ENCODE peak calls at places on chromosomes 3 and 15, in eight cellular contexts. One of them, this sample, is unnamed. For H3K4me1, the result is how much of the 10 kb centered on the place peaks cover.

GRCh38 chr3:181326637-181327223 is 337.2 kb upstream of the DNAJC19 start:
- DNase-seq in psoas muscle: no peak
- DNase-seq in mammary epithelial cell: peak
- DNase-seq in suprapubic skin: no peak
- DNase-seq in esophagus squamous epithelium: no peak
- DNase-seq in adrenal gland: no peak
- DNase-seq in breast epithelium: no peak
- DNase-seq in A549: peak
- DNase-seq in this sample: no peak

GRCh38 chr3:117788086-117788485 is 1078.5 kb downstream of the TUSC7 start:
- DNase-seq in A549: peak
- DNase-seq in mammary epithelial cell: no peak
- DNase-seq in esophagus squamous epithelium: no peak
- DNase-seq in psoas muscle: no peak
- DNase-seq in adrenal gland: peak
- DNase-seq in suprapubic skin: no peak
- DNase-seq in breast epithelium: no peak
- DNase-seq in this sample: no peak

GRCh38 chr3:59247402-59247841 is 197.6 kb upstream of the CFAP20DC start:
- DNase-seq in mammary epithelial cell: peak
- DNase-seq in breast epithelium: peak
- DNase-seq in esophagus squamous epithelium: no peak
- DNase-seq in adrenal gland: no peak
- DNase-seq in A549: no peak
- DNase-seq in psoas muscle: no peak
- DNase-seq in suprapubic skin: no peak
- DNase-seq in this sample: no peak

GRCh38 chr3:188687389-188687788 is 484.4 kb upstream of the TPRG1 start:
- DNase-seq in A549: peak
- DNase-seq in breast epithelium: no peak
- DNase-seq in adrenal gland: no peak
- DNase-seq in esophagus squamous epithelium: no peak
- DNase-seq in psoas muscle: no peak
- DNase-seq in suprapubic skin: no peak
- DNase-seq in mammary epithelial cell: peak
- DNase-seq in this sample: no peak

GRCh38 chr15:63628123-63628822 is 31.1 kb downstream of the FBXL22 start:
- DNase-seq in psoas muscle: no peak
- DNase-seq in suprapubic skin: no peak
- DNase-seq in mammary epithelial cell: peak
- DNase-seq in esophagus squamous epithelium: no peak
- DNase-seq in adrenal gland: no peak
- DNase-seq in breast epithelium: peak
- DNase-seq in A549: no peak
- DNase-seq in this sample: no peak

GRCh38 chr15:40471778-40472130 is 970 bp downstream of the CHST14 start:
- DNase-seq in adrenal gland: no peak
- DNase-seq in psoas muscle: no peak
- DNase-seq in suprapubic skin: no peak
- DNase-seq in breast epithelium: peak
- DNase-seq in A549: no peak
- DNase-seq in mammary epithelial cell: no peak
- DNase-seq in esophagus squamous epithelium: no peak
- DNase-seq in this sample: no peak

GRCh38 chr3:149610351-149611105 is 47.3 kb downstream of the WWTR1 start:
- DNase-seq in suprapubic skin: no peak
- DNase-seq in mammary epithelial cell: no peak
- DNase-seq in esophagus squamous epithelium: no peak
- DNase-seq in breast epithelium: no peak
- DNase-seq in psoas muscle: peak
- DNase-seq in A549: no peak
- DNase-seq in adrenal gland: no peak
- DNase-seq in this sample: no peak

GRCh38 chr3:8556470-8556869 is 54.8 kb downstream of the LMCD1 start:
- DNase-seq in breast epithelium: no peak
- DNase-seq in esophagus squamous epithelium: no peak
- DNase-seq in psoas muscle: no peak
- DNase-seq in A549: no peak
- DNase-seq in adrenal gland: no peak
- DNase-seq in suprapubic skin: no peak
- DNase-seq in mammary epithelial cell: no peak
- DNase-seq in this sample: no peak

GRCh38 chr15:89858661-89859458 is 34.9 kb downstream of the AP3S2 start:
- DNase-seq in suprapubic skin: no peak
- DNase-seq in mammary epithelial cell: no peak
- DNase-seq in psoas muscle: no peak
- DNase-seq in A549: no peak
- DNase-seq in esophagus squamous epithelium: no peak
- DNase-seq in breast epithelium: no peak
- DNase-seq in adrenal gland: no peak
- DNase-seq in this sample: no peak

GRCh38 chr3:143428351-143428750 is 308.8 kb downstream of the CHST2 start:
- DNase-seq in psoas muscle: no peak
- DNase-seq in breast epithelium: no peak
- DNase-seq in esophagus squamous epithelium: no peak
- DNase-seq in A549: no peak
- DNase-seq in adrenal gland: no peak
- DNase-seq in mammary epithelial cell: no peak
- DNase-seq in suprapubic skin: no peak
- DNase-seq in this sample: no peak

GRCh38 chr3:33645060-33645841 is 72.8 kb downstream of the CLASP2 start:
- DNase-seq in A549: no peak
- DNase-seq in suprapubic skin: no peak
- DNase-seq in mammary epithelial cell: peak
- DNase-seq in adrenal gland: no peak
- DNase-seq in esophagus squamous epithelium: no peak
- DNase-seq in psoas muscle: no peak
- DNase-seq in breast epithelium: no peak
- DNase-seq in this sample: no peak

GRCh38 chr15:68299436-68299835 is 21.9 kb downstream of the FEM1B start:
- DNase-seq in psoas muscle: no peak
- DNase-seq in mammary epithelial cell: no peak
- DNase-seq in breast epithelium: peak
- DNase-seq in A549: no peak
- DNase-seq in esophagus squamous epithelium: no peak
- DNase-seq in suprapubic skin: no peak
- DNase-seq in adrenal gland: peak
- DNase-seq in this sample: no peak

GRCh38 chr15:40339621-40339945 is 1.2 kb downstream of the CCDC9B start:
- DNase-seq in adrenal gland: no peak
- DNase-seq in esophagus squamous epithelium: no peak
- DNase-seq in suprapubic skin: no peak
- DNase-seq in breast epithelium: no peak
- DNase-seq in mammary epithelial cell: no peak
- DNase-seq in psoas muscle: no peak
- DNase-seq in A549: peak
- DNase-seq in this sample: peak

GRCh38 chr3:176663819-176664218 is 533.5 kb downstream of the TBL1XR1 start:
- DNase-seq in adrenal gland: no peak
- DNase-seq in psoas muscle: no peak
- DNase-seq in mammary epithelial cell: peak
- DNase-seq in breast epithelium: no peak
- DNase-seq in esophagus squamous epithelium: no peak
- DNase-seq in suprapubic skin: no peak
- DNase-seq in A549: peak
- DNase-seq in this sample: no peak

GRCh38 chr15:68484696-68485400 is 52.9 kb upstream of the ITGA11 start:
- DNase-seq in psoas muscle: no peak
- DNase-seq in A549: no peak
- DNase-seq in suprapubic skin: no peak
- DNase-seq in breast epithelium: no peak
- DNase-seq in mammary epithelial cell: no peak
- DNase-seq in esophagus squamous epithelium: no peak
- DNase-seq in adrenal gland: no peak
- DNase-seq in this sample: no peak

GRCh38 chr15:45612790-45613415 is 21.9 kb upstream of the SQOR start:
- DNase-seq in suprapubic skin: no peak
- DNase-seq in psoas muscle: no peak
- DNase-seq in breast epithelium: no peak
- DNase-seq in adrenal gland: no peak
- DNase-seq in esophagus squamous epithelium: no peak
- DNase-seq in A549: no peak
- DNase-seq in mammary epithelial cell: no peak
- DNase-seq in this sample: no peak

GRCh38 chr3:133283958-133284807 is 115.7 kb upstream of the BFSP2 start:
- DNase-seq in esophagus squamous epithelium: no peak
- DNase-seq in adrenal gland: peak
- DNase-seq in suprapubic skin: no peak
- DNase-seq in mammary epithelial cell: no peak
- DNase-seq in breast epithelium: no peak
- DNase-seq in psoas muscle: no peak
- DNase-seq in A549: no peak
- DNase-seq in this sample: no peak
- H3K4me1 ChIP-seq in esophagus squamous epithelium: under half
- H3K4me1 ChIP-seq in adrenal gland: under half
- H3K4me1 ChIP-seq in suprapubic skin: under half
- H3K4me1 ChIP-seq in mammary epithelial cell: under half
- H3K4me1 ChIP-seq in breast epithelium: under half
- H3K4me1 ChIP-seq in psoas muscle: under half
- H3K4me1 ChIP-seq in A549: under half
- H3K4me1 ChIP-seq in this sample: under half

DNA sequence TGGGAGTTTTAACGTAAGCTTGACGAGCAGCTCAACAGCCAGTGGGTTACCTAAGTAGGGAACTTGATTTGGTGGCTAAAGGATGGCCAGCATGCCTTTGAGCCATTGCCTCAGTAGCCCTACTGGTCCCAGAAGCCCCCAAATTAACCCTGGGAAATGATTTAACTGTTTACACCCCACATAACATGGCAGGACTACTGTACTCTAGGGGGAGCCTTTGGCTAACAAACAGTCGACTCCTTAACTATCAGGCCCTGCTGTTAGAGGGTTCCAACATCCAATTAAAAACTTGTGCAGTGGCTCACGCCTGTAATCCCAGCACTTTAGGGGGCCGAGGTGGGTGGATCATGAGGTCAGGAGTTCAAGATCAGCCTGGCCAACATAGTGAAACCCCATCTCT is 9.4 kb upstream of the SMCO1 start:
- DNase-seq in breast epithelium: no peak
- DNase-seq in mammary epithelial cell: no peak
- DNase-seq in suprapubic skin: no peak
- DNase-seq in A549: no peak
- DNase-seq in adrenal gland: no peak
- DNase-seq in esophagus squamous epithelium: no peak
- DNase-seq in psoas muscle: no peak
- DNase-seq in this sample: no peak
- TF ChIP-seq CTCF in breast epithelium: no peak
- TF ChIP-seq CTCF in mammary epithelial cell: peak
- TF ChIP-seq CTCF in suprapubic skin: no peak
- TF ChIP-seq CTCF in A549: no peak
- TF ChIP-seq CTCF in adrenal gland: no peak
- TF ChIP-seq CTCF in esophagus squamous epithelium: no peak
- TF ChIP-seq CTCF in psoas muscle: no peak
- TF ChIP-seq CTCF in this sample: peak

GRCh38 chr3:152316318-152316717 is 47.6 kb downstream of the MBNL1 start:
- DNase-seq in esophagus squamous epithelium: no peak
- DNase-seq in breast epithelium: no peak
- DNase-seq in mammary epithelial cell: peak
- DNase-seq in A549: no peak
- DNase-seq in psoas muscle: no peak
- DNase-seq in suprapubic skin: no peak
- DNase-seq in adrenal gland: no peak
- DNase-seq in this sample: no peak

GRCh38 chr3:152313914-152314313 is 45.2 kb downstream of the MBNL1 start:
- DNase-seq in psoas muscle: no peak
- DNase-seq in A549: no peak
- DNase-seq in adrenal gland: no peak
- DNase-seq in esophagus squamous epithelium: no peak
- DNase-seq in breast epithelium: no peak
- DNase-seq in suprapubic skin: no peak
- DNase-seq in mammary epithelial cell: no peak
- DNase-seq in this sample: no peak

GRCh38 chr3:152313430-152313829 is 44.7 kb downstream of the MBNL1 start:
- DNase-seq in esophagus squamous epithelium: no peak
- DNase-seq in suprapubic skin: no peak
- DNase-seq in psoas muscle: no peak
- DNase-seq in breast epithelium: no peak
- DNase-seq in adrenal gland: no peak
- DNase-seq in A549: no peak
- DNase-seq in mammary epithelial cell: no peak
- DNase-seq in this sample: no peak

GRCh38 chr3:152315623-152316022 is 46.9 kb downstream of the MBNL1 start:
- DNase-seq in esophagus squamous epithelium: no peak
- DNase-seq in suprapubic skin: no peak
- DNase-seq in breast epithelium: no peak
- DNase-seq in mammary epithelial cell: peak
- DNase-seq in A549: no peak
- DNase-seq in adrenal gland: no peak
- DNase-seq in psoas muscle: no peak
- DNase-seq in this sample: no peak

DNA sequence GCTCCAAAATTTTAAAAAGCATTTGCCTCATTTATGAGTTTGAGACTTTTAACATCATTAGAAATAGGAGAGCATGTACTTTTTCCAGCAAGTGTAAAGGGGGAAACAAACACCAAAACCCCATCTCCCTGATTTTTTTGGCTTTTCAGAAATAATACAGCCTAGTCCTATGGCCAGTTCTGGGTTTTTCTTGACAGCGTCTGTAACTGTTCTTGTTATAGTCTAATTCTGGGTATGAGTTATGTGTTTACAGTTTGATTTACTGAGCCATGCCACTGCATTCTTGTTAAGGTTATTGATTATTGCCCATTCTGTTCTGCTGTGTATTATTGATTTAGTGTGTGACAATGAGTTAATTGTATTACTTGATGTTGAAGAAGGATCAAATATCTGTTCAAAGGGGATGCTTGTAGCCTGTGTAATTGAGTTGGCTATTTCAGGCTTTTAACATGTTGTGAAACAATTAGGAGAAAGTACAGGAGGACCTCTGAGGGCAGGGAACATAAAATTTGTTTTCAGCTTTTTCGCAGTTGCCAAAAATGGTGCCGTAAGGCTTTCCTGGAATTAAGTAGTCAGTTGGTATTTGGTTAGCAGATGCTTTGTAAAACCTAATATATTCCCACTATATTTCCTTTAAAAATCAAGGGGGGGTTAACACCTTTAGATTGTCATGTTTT is 46.1 kb downstream of the MBNL1 start:
- DNase-seq in breast epithelium: no peak
- DNase-seq in esophagus squamous epithelium: no peak
- DNase-seq in suprapubic skin: no peak
- DNase-seq in mammary epithelial cell: no peak
- DNase-seq in psoas muscle: no peak
- DNase-seq in A549: no peak
- DNase-seq in adrenal gland: no peak
- DNase-seq in this sample: no peak
- H3K4me1 ChIP-seq in breast epithelium: under half
- H3K4me1 ChIP-seq in esophagus squamous epithelium: under half
- H3K4me1 ChIP-seq in suprapubic skin: half or more
- H3K4me1 ChIP-seq in mammary epithelial cell: under half
- H3K4me1 ChIP-seq in psoas muscle: half or more
- H3K4me1 ChIP-seq in A549: half or more
- H3K4me1 ChIP-seq in adrenal gland: under half
- H3K4me1 ChIP-seq in this sample: under half

DNA sequence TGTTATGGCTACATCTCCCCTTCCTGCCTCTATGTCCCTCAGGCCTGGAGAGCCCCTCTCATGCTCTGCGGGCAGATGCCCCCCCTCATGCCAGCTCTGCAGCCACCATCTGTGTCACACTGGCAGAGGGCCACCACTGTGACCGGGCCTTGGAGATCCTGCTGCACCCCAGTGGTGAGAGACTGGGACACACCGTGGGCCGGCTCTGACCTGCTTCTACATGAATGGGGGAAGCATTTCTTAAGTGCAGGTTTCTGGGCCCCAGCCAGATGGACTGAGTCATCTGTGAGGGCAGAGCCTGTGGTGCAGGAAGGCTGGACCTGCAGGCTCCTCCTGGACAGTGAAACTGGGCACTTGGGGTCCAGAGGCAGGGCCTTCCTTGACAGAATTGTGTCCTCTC is 4.8 kb downstream of the VWA5B2 start:
- DNase-seq in mammary epithelial cell: peak
- DNase-seq in breast epithelium: peak
- DNase-seq in A549: peak
- DNase-seq in adrenal gland: peak
- DNase-seq in suprapubic skin: no peak
- DNase-seq in esophagus squamous epithelium: no peak
- DNase-seq in psoas muscle: peak
- DNase-seq in this sample: peak
- TF ChIP-seq CTCF in mammary epithelial cell: peak
- TF ChIP-seq CTCF in breast epithelium: no peak
- TF ChIP-seq CTCF in A549: no peak
- TF ChIP-seq CTCF in adrenal gland: peak
- TF ChIP-seq CTCF in suprapubic skin: no peak
- TF ChIP-seq CTCF in esophagus squamous epithelium: no peak
- TF ChIP-seq CTCF in psoas muscle: no peak
- TF ChIP-seq CTCF in this sample: peak

This sample was measured in RWPE2.